ENCODE peak calls at places on chromosomes 5 and 9, in ten cellular contexts. V is neural crest cell, S is RWPE1, D is HFFc6, G is endothelial cell, I is mucosa of descending colon, C is fibroblast of mammary gland, X is stomach, N is GM10248, Z is AG09319. B is an unnamed sample.

GRCh38 chr5:80346055-80346454 is 26.3 kb downstream of the SPZ1 start:
- DNase-seq in Z (no peak), C (peak; percentile 12), G (peak; percentile 34), I (no peak), D (peak; percentile 4), X (no peak), N (peak; percentile 48), S (peak; percentile 52), V (no peak), B (no peak)

GRCh38 chr5:59020611-59021285 is 437.9 kb downstream of the RAB3C start:
- DNase-seq in Z (no peak), C (no peak), I (no peak), D (no peak), N (no peak), X (no peak), V (no peak), G (no peak), S (peak; percentile 81), B (no peak)

GRCh38 chr9:95753762-95754465 is 121.6 kb upstream of the ERCC6L2 start:
- DNase-seq in I (no peak), G (no peak), D (no peak), Z (peak; percentile 50), N (no peak), S (no peak), V (no peak), X (no peak), C (no peak), B (peak; percentile 34)

GRCh38 chr9:105053209-105053652 is 125.3 kb upstream of the ABCA1 start:
- DNase-seq in V (no peak), D (peak; percentile 53), Z (peak; percentile 35), I (peak; percentile 55), C (peak; percentile 96), S (peak; percentile 90), N (no peak), G (no peak), X (no peak), B (no peak)

GRCh38 chr5:139178582-139178917 is 19.6 kb downstream of the SIL1 start:
- DNase-seq in D (no peak), S (no peak), X (no peak), C (no peak), V (no peak), I (no peak), N (no peak), Z (no peak), G (no peak), B (no peak)

GRCh38 chr5:170426149-170426767 is 37.1 kb upstream of the KCNMB1 start:
- DNase-seq in Z (no peak), N (peak; percentile 43), I (no peak), X (no peak), C (no peak), S (no peak), G (no peak), D (no peak), V (no peak), B (no peak)

GRCh38 chr9:92635760-92636159 is 34.2 kb downstream of the IPPK start:
- DNase-seq in Z (no peak), S (no peak), N (no peak), I (no peak), G (no peak), D (no peak), X (peak; percentile 2), V (no peak), C (no peak), B (no peak)

GRCh38 chr5:31554552-31554951 is 22.5 kb downstream of the C5orf22 start:
- DNase-seq in V (no peak), N (no peak), D (no peak), S (no peak), Z (no peak), C (peak; percentile 23), I (no peak), X (no peak), G (no peak), B (no peak)

GRCh38 chr5:71860048-71860447 is 141.0 kb downstream of the CARTPT start:
- DNase-seq in X (no peak), I (no peak), C (no peak), N (no peak), Z (no peak), S (no peak), V (no peak), D (no peak), G (no peak), B (no peak)

GRCh38 chr5:54570923-54571322 is 53.4 kb downstream of the SNX18 start:
- DNase-seq in Z (no peak), I (no peak), D (no peak), C (peak; percentile 56), V (no peak), N (no peak), G (no peak), X (no peak), S (peak; percentile 13), B (peak; percentile 14)

GRCh38 chr9:22129134-22129533 is 120.0 kb upstream of the CDKN2B start:
- DNase-seq in D (no peak), I (no peak), C (no peak), V (no peak), X (no peak), N (no peak), G (no peak), Z (no peak), S (no peak), B (no peak)

GRCh38 chr9:124839612-124840299 is 13.5 kb upstream of the WDR38 start:
- DNase-seq in N (no peak), G (peak; percentile 53), Z (no peak), C (peak; percentile 45), S (no peak), D (no peak), V (no peak), I (peak; percentile 37), X (no peak), B (no peak)

GRCh38 chr5:116361171-116361967 is 213.3 kb downstream of the SEMA6A start:
- DNase-seq in C (peak; percentile 14), N (no peak), X (peak; percentile 55), I (peak; percentile 56), D (no peak), S (no peak), V (peak; percentile 42), Z (no peak), G (peak; percentile 49), B (peak; percentile 62)

GRCh38 chr9:98709968-98710965 is 1.5 kb upstream of the GABBR2 start:
- DNase-seq in N (no peak), S (peak; percentile 50), D (peak; percentile 48), Z (peak; percentile 3), G (peak; percentile 53), C (peak; percentile 68), V (peak; percentile 18), I (no peak), X (no peak), B (peak; percentile 26)

GRCh38 chr5:14476791-14477435 is 104.7 kb upstream of the OTULINL start:
- DNase-seq in X (no peak), C (peak; percentile 85), G (no peak), D (peak; percentile 73), N (no peak), I (no peak), V (no peak), S (peak; percentile 71), Z (no peak), B (no peak)

GRCh38 chr5:3852154-3852930 is 256.7 kb downstream of the IRX1 start:
- DNase-seq in S (no peak), X (no peak), G (no peak), D (no peak), V (no peak), N (no peak), I (no peak), Z (no peak), C (no peak), B (no peak)

GRCh38 chr9:94987731-94988130 is 261.2 kb downstream of the AOPEP start:
- DNase-seq in C (no peak), D (no peak), Z (no peak), I (no peak), G (no peak), X (no peak), S (no peak), N (no peak), V (no peak), B (no peak)

GRCh38 chr9:107637421-107638420 is 148.2 kb upstream of the KLF4 start:
- DNase-seq in Z (peak; percentile 99), C (peak; percentile 96), S (peak; percentile 84), X (peak; percentile 68), G (peak; percentile 83), N (peak; percentile 42), D (peak; percentile 81), I (peak; percentile 84), V (peak; percentile 51), B (peak; percentile 89)

DNA sequence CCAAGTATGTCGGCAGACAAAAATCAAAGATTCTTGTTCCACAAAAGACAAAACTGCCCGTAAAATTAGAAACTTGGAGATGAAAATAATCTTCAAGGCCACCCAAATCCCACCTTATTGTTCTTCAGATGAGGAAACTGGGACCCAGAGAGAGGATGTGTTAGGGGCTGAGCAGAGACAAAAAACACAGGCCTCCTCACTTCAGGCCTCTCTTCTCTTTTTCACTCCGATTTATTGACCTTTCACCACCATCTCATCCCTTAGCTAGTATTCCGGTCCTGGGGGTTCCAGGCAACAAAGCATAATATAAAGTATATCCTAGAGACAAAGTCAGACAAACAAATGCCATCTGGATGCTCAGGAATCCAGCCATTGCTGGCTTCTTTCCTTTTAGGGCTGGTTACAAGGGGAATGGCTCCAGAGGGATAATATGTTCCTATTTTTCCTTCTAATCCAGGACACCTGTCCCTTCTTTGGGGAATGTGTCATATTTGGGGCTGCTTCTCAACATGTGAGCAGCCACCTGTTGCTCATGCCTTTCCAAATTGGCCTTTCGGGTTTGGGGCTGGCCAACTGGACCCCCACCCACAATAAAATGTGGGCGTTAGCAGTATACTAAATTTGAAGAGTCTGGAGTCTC is 42.2 kb upstream of the AFAP1L1 start:
- DNase-seq in I (no peak), C (no peak), D (no peak), V (no peak), X (no peak), G (no peak), Z (no peak), N (no peak), S (no peak), B (no peak)
- TF ChIP-seq CTCF in I (no peak), C (no peak), D (peak; percentile 28), V (no peak), X (no peak), G (no peak), Z (no peak), N (no peak), S (no peak), B (no peak)

GRCh38 chr5:178074266-178074952 is 38.9 kb upstream of the N4BP3 start:
- DNase-seq in D (no peak), S (no peak), I (no peak), X (no peak), V (peak; percentile 18), C (no peak), N (no peak), G (no peak), Z (no peak), B (no peak)
- TF ChIP-seq CTCF in D (peak; percentile 11), S (no peak), I (no peak), X (no peak), V (no peak), C (no peak), N (no peak), G (no peak), Z (peak; percentile 9), B (no peak)

GRCh38 chr9:33167084-33167948 is at the start of gene B4GALT1:
- DNase-seq in D (peak; percentile 90), X (peak; percentile 97), V (peak; percentile 92), G (peak; percentile 98), Z (peak; percentile 94), N (peak; percentile 95), S (peak; percentile 97), I (peak; percentile 98), C (peak; percentile 91), B (peak; percentile 99)
- TF ChIP-seq CTCF in D (peak; percentile 54), X (peak; percentile 13), V (no peak), G (no peak), Z (peak; percentile 0), N (no peak), S (no peak), I (peak; percentile 13), C (no peak), B (peak; percentile 11)

GRCh38 chr9:116491219-116491618 is 195.9 kb upstream of the TRIM32 start:
- DNase-seq in I (no peak), D (no peak), Z (no peak), N (no peak), S (no peak), V (no peak), X (no peak), C (no peak), G (no peak), B (no peak)
- TF ChIP-seq CTCF in I (no peak), D (no peak), Z (no peak), N (no peak), S (no peak), V (no peak), X (no peak), C (no peak), G (no peak), B (no peak)

B was measured in heart right ventricle.